ENCODE peak calls at places on chromosomes 3 and 15, in six cellular contexts. Z is IMR-90, L is HCT116, J is body of pancreas, X is heart left ventricle, B is gastrocnemius medialis. Q is an unnamed sample.

GRCh38 chr3:69458798-69459197 is 72.9 kb upstream of the FRMD4B start:
- DNase-seq in B (no peak), Z (no peak), X (no peak), J (no peak), L (no peak), Q (no peak)

GRCh38 chr15:86892774-86893449 is 813.2 kb downstream of the AGBL1 start:
- DNase-seq in B (no peak), J (no peak), X (no peak), L (no peak), Z (no peak), Q (no peak)

GRCh38 chr15:71136159-71137137 is 21.2 kb downstream of the THSD4 start:
- DNase-seq in B (no peak), X (no peak), Z (peak), J (no peak), L (no peak), Q (peak)

GRCh38 chr15:31977812-31978662 is 52.3 kb upstream of the CHRNA7 start:
- DNase-seq in L (peak), B (no peak), J (peak), X (peak), Z (peak), Q (peak)

GRCh38 chr3:15815696-15816095 is 17.9 kb upstream of the ANKRD28 start:
- DNase-seq in Z (peak), X (no peak), L (peak), B (no peak), J (no peak), Q (no peak)

GRCh38 chr15:49462242-49462641 is 39.2 kb downstream of the FGF7 start:
- DNase-seq in L (no peak), J (no peak), X (no peak), Z (no peak), B (no peak), Q (no peak)

GRCh38 chr3:19543212-19543841 is 390.7 kb downstream of the EFHB start:
- DNase-seq in B (no peak), X (no peak), J (no peak), Z (no peak), L (peak), Q (no peak)

GRCh38 chr15:30882861-30883433 is 20.8 kb upstream of the FAN1 start:
- DNase-seq in J (no peak), L (no peak), Z (no peak), B (no peak), X (no peak), Q (no peak)

GRCh38 chr3:156256256-156256655 is 135.9 kb downstream of the KCNAB1 start:
- DNase-seq in L (no peak), Z (no peak), J (no peak), X (no peak), B (no peak), Q (no peak)

GRCh38 chr15:35319354-35319753 is 226.6 kb downstream of the DPH6 start:
- DNase-seq in B (no peak), L (no peak), Z (no peak), J (no peak), X (no peak), Q (no peak)

GRCh38 chr15:70480196-70480856 is 283.0 kb downstream of the UACA start:
- DNase-seq in J (no peak), Z (no peak), B (no peak), L (no peak), X (no peak), Q (no peak)

GRCh38 chr15:32003558-32003957 is 26.8 kb upstream of the CHRNA7 start:
- DNase-seq in L (no peak), J (no peak), Z (no peak), B (no peak), X (no peak), Q (no peak)

GRCh38 chr3:58688563-58688962 is 22.0 kb upstream of the FAM3D start:
- DNase-seq in Z (no peak), L (no peak), J (no peak), X (no peak), B (no peak), Q (no peak)

GRCh38 chr3:195522254-195523023 is 20.7 kb downstream of the PPP1R2 start:
- DNase-seq in J (no peak), X (no peak), Z (peak), B (no peak), L (no peak), Q (no peak)

GRCh38 chr3:31132132-31132769 is 237.8 kb upstream of the GADL1 start:
- DNase-seq in X (no peak), L (peak), J (no peak), Z (peak), B (no peak), Q (peak)

GRCh38 chr3:139308156-139309017 is 35.4 kb upstream of the MRPS22 start:
- DNase-seq in X (no peak), B (no peak), Z (no peak), J (no peak), L (no peak), Q (no peak)

GRCh38 chr3:69200384-69201068 is 78.1 kb upstream of the LMOD3 start:
- DNase-seq in Z (peak), L (no peak), J (peak), X (peak), B (peak), Q (no peak)

GRCh38 chr3:354433-354832 is 157.9 kb downstream of the CHL1 start:
- DNase-seq in L (peak), X (no peak), Z (peak), B (no peak), J (peak), Q (peak)

GRCh38 chr15:92425578-92426225 is 32.0 kb downstream of the ST8SIA2 start:
- DNase-seq in B (no peak), L (no peak), J (no peak), X (no peak), Z (no peak), Q (no peak)

GRCh38 chr3:16866447-16867025 is 18.2 kb upstream of the PLCL2 start:
- DNase-seq in L (no peak), Z (no peak), B (no peak), X (no peak), J (no peak), Q (no peak)

GRCh38 chr3:155391104-155391503 is 97.6 kb upstream of the STRIT1 start:
- DNase-seq in L (no peak), B (no peak), X (no peak), J (no peak), Z (peak), Q (no peak)

GRCh38 chr3:128153156-128154011 is at the start of gene EEFSEC:
- DNase-seq in J (peak), B (peak), X (peak), Z (peak), L (peak), Q (peak)
- TF ChIP-seq POLR2A in J (no peak), B (peak), X (peak), Z (peak), L (peak), Q (peak)

DNA sequence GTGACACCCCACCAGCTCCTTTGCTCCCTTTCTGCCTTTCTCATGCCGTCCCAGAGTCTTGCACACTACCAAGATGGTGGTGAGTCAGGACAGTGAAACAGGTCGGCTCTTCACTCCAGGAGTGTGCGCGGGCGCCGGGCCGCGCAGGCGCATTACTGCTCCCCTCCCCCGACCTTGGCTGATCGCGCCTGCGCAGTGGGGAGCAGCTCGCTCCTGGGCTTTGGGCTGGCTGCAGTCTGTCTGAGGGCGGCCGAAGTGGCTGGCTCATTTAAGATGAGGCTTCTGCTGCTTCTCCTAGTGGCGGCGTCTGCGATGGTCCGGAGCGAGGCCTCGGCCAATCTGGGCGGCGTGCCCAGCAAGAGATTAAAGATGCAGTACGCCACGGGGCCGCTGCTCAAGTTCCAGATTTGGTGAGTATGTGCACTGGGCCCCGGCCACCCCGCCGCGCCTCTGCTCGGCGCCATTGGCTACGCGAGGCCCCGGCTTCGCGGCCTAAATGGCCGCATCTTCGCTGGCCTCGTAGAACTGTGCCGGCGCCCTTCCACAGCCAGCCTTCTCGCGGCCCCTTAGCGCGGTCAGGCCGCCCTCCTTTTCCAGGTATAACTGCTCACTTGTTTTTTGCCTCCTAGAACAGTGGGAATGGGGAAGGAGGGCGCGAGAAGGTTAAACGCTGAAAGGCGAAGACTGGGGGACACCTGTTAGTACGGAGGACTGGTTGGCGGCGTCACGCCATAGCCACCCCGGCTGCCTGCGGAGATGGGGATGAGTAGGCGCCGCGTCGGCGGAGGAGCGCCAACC is at the start of gene SELENOT:
- DNase-seq in L (peak), X (peak), Z (peak), J (peak), B (peak), Q (peak)
- TF ChIP-seq POLR2A in L (peak), X (peak), Z (peak), J (peak), B (peak), Q (peak)

GRCh38 chr3:4791358-4791757 is 187.9 kb upstream of the BHLHE40 start:
- DNase-seq in B (no peak), J (no peak), L (no peak), X (no peak), Z (no peak), Q (no peak)
- TF ChIP-seq POLR2A in B (no peak), J (no peak), L (no peak), X (no peak), Z (no peak), Q (no peak)

GRCh38 chr15:90212221-90213079 is 11.3 kb downstream of the SEMA4B start:
- DNase-seq in X (peak), L (no peak), Z (no peak), J (peak), B (no peak), Q (no peak)
- TF ChIP-seq POLR2A in X (no peak), L (no peak), Z (no peak), J (no peak), B (no peak), Q (no peak)

DNA sequence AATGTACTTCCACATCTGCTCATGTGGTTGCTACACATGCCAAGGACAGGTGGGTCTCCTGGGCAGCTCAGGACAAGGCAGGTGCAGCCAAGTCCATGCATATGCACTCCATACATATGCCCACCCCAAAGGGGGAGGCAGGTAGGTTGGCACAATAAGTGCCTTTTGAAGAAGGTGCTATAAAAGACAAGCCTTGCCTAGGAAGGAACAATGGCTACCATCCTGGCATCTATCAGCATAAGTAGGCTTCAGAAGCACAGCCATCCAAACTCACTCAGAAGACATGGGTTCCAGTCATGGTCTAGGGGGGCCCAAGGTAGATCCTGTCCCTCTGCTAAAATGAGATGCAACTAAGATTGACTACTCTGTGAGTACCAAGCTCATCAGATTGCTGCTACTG is 34.6 kb downstream of the NBEAL2 start:
- DNase-seq in B (no peak), L (no peak), X (no peak), Z (no peak), J (no peak), Q (no peak)
- TF ChIP-seq POLR2A in B (no peak), L (no peak), X (no peak), Z (no peak), J (no peak), Q (no peak)

GRCh38 chr3:170356596-170357175 is 829 bp upstream of the SKIL start:
- DNase-seq in J (peak), X (peak), B (peak), L (no peak), Z (peak), Q (peak)
- TF ChIP-seq POLR2A in J (peak), X (no peak), B (peak), L (no peak), Z (peak), Q (peak)

GRCh38 chr3:52697622-52697946 is 8.0 kb downstream of the GLT8D1 start:
- DNase-seq in B (no peak), X (no peak), J (no peak), L (no peak), Z (no peak), Q (no peak)
- TF ChIP-seq POLR2A in B (no peak), X (no peak), J (no peak), L (no peak), Z (no peak), Q (no peak)

GRCh38 chr15:75842722-75843617 is at the start of gene UBE2Q2:
- DNase-seq in X (peak), Z (peak), B (peak), L (no peak), J (peak), Q (peak)

GRCh38 chr15:75840659-75841058 is 2.6 kb upstream of the UBE2Q2 start:
- DNase-seq in Z (peak), B (no peak), X (no peak), L (no peak), J (peak), Q (peak)

GRCh38 chr15:75849167-75849566 is 5.9 kb downstream of the UBE2Q2 start:
- DNase-seq in J (no peak), X (no peak), L (no peak), Z (no peak), B (no peak), Q (no peak)

GRCh38 chr15:75843618-75844610 is 667 bp downstream of the UBE2Q2 start:
- DNase-seq in Z (peak), J (peak), B (peak), X (peak), L (no peak), Q (peak)

GRCh38 chr15:75844629-75845390 is 1.6 kb downstream of the UBE2Q2 start:
- DNase-seq in L (no peak), X (no peak), J (no peak), B (no peak), Z (no peak), Q (no peak)
- TF ChIP-seq POLR2A in L (no peak), X (no peak), J (no peak), B (no peak), Z (no peak), Q (no peak)